ENCODE peak calls at places on chromosomes 6 and 20, in four cellular contexts. P is progenitor cell of endocrine pancreas, O is sigmoid colon, S is fibroblast of mammary gland. J is an unnamed sample.

GRCh38 chr6:92479821-92480220 is 939.5 kb downstream of the EPHA7 start:
- DNase-seq in P (no peak), O (no peak), S (no peak), J (no peak)

GRCh38 chr6:20924911-20925543 is 390.8 kb downstream of the CDKAL1 start:
- DNase-seq in P (no peak), O (no peak), S (peak; percentile 31), J (no peak)

GRCh38 chr20:11181964-11182363 is 508.2 kb upstream of the JAG1 start:
- DNase-seq in P (no peak), O (no peak), S (no peak), J (no peak)

GRCh38 chr20:63831696-63832686 is 927 bp upstream of the ZBTB46 start:
- DNase-seq in P (peak; percentile 59), O (no peak), S (no peak), J (no peak)

GRCh38 chr20:433300-433975 is 25.3 kb downstream of the RBCK1 start:
- DNase-seq in P (no peak), O (no peak), S (peak; percentile 31), J (peak; percentile 81)

GRCh38 chr20:15654208-15654649 is 919.0 kb downstream of the KIF16B start:
- DNase-seq in P (no peak), O (no peak), S (peak; percentile 52), J (peak; percentile 68)

GRCh38 chr6:5869261-5869660 is 137.5 kb downstream of the NRN1 start:
- DNase-seq in P (no peak), O (no peak), S (no peak), J (no peak)

GRCh38 chr6:112016335-112016734 is 37.6 kb upstream of the CCN6 start:
- DNase-seq in P (no peak), O (no peak), S (peak; percentile 89), J (no peak)

GRCh38 chr20:1752045-1752444 is 94.5 kb upstream of the SIRPG start:
- DNase-seq in P (no peak), O (no peak), S (no peak), J (no peak)

GRCh38 chr6:146354451-146354850 is 189.2 kb upstream of the RAB32 start:
- DNase-seq in P (no peak), O (no peak), S (no peak), J (no peak)

GRCh38 chr6:26020983-26021349 is 58.4 kb downstream of the TRIM38 start:
- DNase-seq in P (peak; percentile 28), O (peak; percentile 84), S (peak; percentile 82), J (no peak)

GRCh38 chr6:164069352-164070022 is 655.0 kb downstream of the QKI start:
- DNase-seq in P (no peak), O (peak; percentile 73), S (peak; percentile 71), J (no peak)

GRCh38 chr20:4171538-4172116 is 156.3 kb upstream of the RNF24 start:
- DNase-seq in P (no peak), O (no peak), S (no peak), J (no peak)

GRCh38 chr6:13517116-13517515 is 29.7 kb upstream of the GFOD1 start:
- DNase-seq in P (no peak), O (no peak), S (peak; percentile 32), J (no peak)

GRCh38 chr6:10426781-10427279 is 12.0 kb upstream of the TFAP2A start:
- DNase-seq in P (no peak), O (no peak), S (no peak), J (no peak)

GRCh38 chr20:13953227-13953626 is 37.2 kb downstream of the SEL1L2 start:
- DNase-seq in P (no peak), O (no peak), S (no peak), J (no peak)

GRCh38 chr6:52788478-52788877 is 15.1 kb downstream of the GSTA1 start:
- DNase-seq in P (no peak), O (no peak), S (no peak), J (no peak)

GRCh38 chr6:130215526-130215925 is 7.2 kb downstream of the SAMD3 start:
- DNase-seq in P (no peak), O (no peak), S (no peak), J (no peak)

GRCh38 chr6:145669627-145670034 is 65.7 kb downstream of the EPM2A start:
- DNase-seq in P (no peak), O (no peak), S (peak; percentile 84), J (no peak)

GRCh38 chr6:168150551-168151444 is 71.8 kb upstream of the FRMD1 start:
- DNase-seq in P (no peak), O (peak; percentile 64), S (no peak), J (no peak)

GRCh38 chr20:17841751-17842191 is 126.8 kb downstream of the SNX5 start:
- DNase-seq in P (no peak), O (peak; percentile 90), S (peak; percentile 84), J (no peak)

GRCh38 chr6:20119446-20119845 is 92.8 kb downstream of the MBOAT1 start:
- DNase-seq in P (no peak), O (no peak), S (no peak), J (no peak)

GRCh38 chr6:31267504-31268371 is 4.2 kb downstream of the HLA-C start:
- DNase-seq in P (no peak), O (no peak), S (no peak), J (no peak)

GRCh38 chr6:105900120-105900937 is 185.8 kb upstream of the PRDM1 start:
- DNase-seq in P (no peak), O (no peak), S (peak; percentile 87), J (no peak)

GRCh38 chr6:161439093-161439492 is 165.2 kb upstream of the AGPAT4 start:
- DNase-seq in P (no peak), O (peak; percentile 76), S (peak; percentile 98), J (no peak)

GRCh38 chr20:36861625-36861874 is 14.4 kb upstream of the TLDC2 start:
- DNase-seq in P (no peak), O (peak; percentile 89), S (no peak), J (no peak)

GRCh38 chr20:5349448-5349847 is 32.7 kb upstream of the PROKR2 start:
- DNase-seq in P (no peak), O (no peak), S (no peak), J (no peak)

GRCh38 chr6:112571886-112572285 is 224.8 kb downstream of the RFPL4B start:
- DNase-seq in P (no peak), O (no peak), S (peak; percentile 56), J (no peak)

GRCh38 chr20:47456952-47457724 is 44.5 kb upstream of the NCOA3 start:
- DNase-seq in P (no peak), O (no peak), S (peak; percentile 94), J (no peak)

GRCh38 chr6:55679503-55679902 is 100.5 kb upstream of the HMGCLL1 start:
- DNase-seq in P (no peak), O (no peak), S (no peak), J (no peak)

GRCh38 chr6:166456360-166457156 is 73.8 kb upstream of the MPC1 start:
- DNase-seq in P (no peak), O (no peak), S (peak; percentile 18), J (peak; percentile 41)
- TF ChIP-seq CTCF in P (no peak), O (no peak), S (peak; percentile 16), J (peak; percentile 21)

GRCh38 chr6:90444125-90444745 is 142.6 kb downstream of the MAP3K7 start:
- DNase-seq in P (no peak), O (no peak), S (no peak), J (no peak)

GRCh38 chr6:90442366-90442765 is 144.5 kb downstream of the MAP3K7 start:
- DNase-seq in P (no peak), O (no peak), S (peak; percentile 31), J (no peak)

GRCh38 chr6:90446164-90446563 is 140.7 kb downstream of the MAP3K7 start:
- DNase-seq in P (no peak), O (no peak), S (peak; percentile 14), J (no peak)

GRCh38 chr6:90450268-90450953 is 136.5 kb downstream of the MAP3K7 start:
- DNase-seq in P (no peak), O (no peak), S (no peak), J (no peak)

DNA sequence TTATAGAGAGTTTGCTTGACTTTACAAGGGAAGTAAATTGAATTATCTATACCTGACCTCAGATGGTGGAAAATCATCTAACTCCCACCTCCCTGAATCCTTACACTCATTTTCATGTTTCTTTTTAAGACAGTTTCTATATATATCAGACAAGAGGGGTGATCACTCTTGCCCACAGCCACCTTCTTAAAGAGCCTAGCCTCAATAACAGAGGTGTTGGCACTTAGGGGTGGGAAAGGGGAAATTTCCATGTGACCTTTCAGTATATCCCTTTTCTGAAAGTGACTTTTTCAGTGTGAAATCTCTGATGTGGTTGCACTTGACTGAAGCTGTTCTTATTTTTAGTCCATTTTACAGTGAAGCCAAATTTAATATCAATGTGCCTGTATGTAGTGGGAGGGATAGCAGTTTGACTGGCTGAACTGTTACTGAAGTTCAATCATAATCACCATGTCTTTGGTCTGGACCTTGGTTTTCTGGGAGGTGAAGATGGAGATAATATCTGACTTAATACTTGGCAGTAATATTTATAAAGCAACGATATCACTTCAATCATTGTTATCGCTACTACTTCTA is 141.3 kb downstream of the MAP3K7 start:
- DNase-seq in P (no peak), O (no peak), S (no peak), J (no peak)
- TF ChIP-seq CTCF in P (no peak), O (no peak), S (no peak), J (no peak)

GRCh38 chr6:39240155-39240757 is 11.0 kb upstream of the KCNK5 start:
- DNase-seq in P (no peak), O (no peak), S (no peak), J (no peak)
- TF ChIP-seq CTCF in P (no peak), O (no peak), S (no peak), J (no peak)

DNA sequence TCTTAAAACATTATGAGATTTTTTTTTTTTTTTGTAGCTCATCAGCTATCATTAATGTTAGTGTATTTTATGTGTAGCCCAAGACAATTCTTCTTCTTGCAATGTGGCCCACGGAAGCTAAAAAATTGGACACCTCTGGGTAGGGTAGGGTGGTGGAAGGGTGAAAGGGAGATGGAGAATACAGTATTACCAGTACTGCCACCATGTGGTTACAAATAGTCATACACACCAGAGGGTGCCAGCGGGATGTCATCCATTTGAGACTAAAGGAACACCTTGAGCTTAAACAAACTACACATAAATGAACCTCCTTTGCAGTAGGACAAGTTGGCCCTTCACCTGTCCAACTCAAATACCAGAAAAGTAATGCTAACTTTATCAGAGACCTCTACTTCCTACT is 601.9 kb downstream of the HTR1B start:
- DNase-seq in P (no peak), O (no peak), S (no peak), J (peak; percentile 9)
- TF ChIP-seq CTCF in P (peak; percentile 50), O (no peak), S (peak; percentile 22), J (peak; percentile 39)